ENCODE peak calls at places on chromosomes 3 and 15, in eight cellular contexts. D is left ventricle myocardium inferior; P is psoas muscle; Z is small intestine; G is fibroblast of lung; B is CD8-positive, alpha-beta T cell; E is sigmoid colon; C is neuronal stem cell. L is an unnamed sample.

GRCh38 chr15:65583701-65584100 is 27.2 kb downstream of the INTS14 start:
- DNase-seq in P (no peak), D (no peak), E (no peak), G (peak; percentile 29), Z (peak; percentile 30), B (peak; percentile 61), C (peak; percentile 5), L (no peak)

GRCh38 chr3:101085752-101086151 is 92.5 kb upstream of the ABI3BP start:
- DNase-seq in E (no peak), Z (no peak), P (no peak), C (no peak), D (no peak), B (no peak), G (no peak), L (no peak)

GRCh38 chr15:80434926-80435720 is 30.9 kb downstream of the ARNT2 start:
- DNase-seq in D (no peak), B (no peak), P (no peak), Z (no peak), C (no peak), G (no peak), E (peak; percentile 40), L (no peak)

GRCh38 chr3:24475945-24476344 is 18.7 kb downstream of the THRB start:
- DNase-seq in Z (peak; percentile 16), E (no peak), P (no peak), C (no peak), D (no peak), G (no peak), B (no peak), L (no peak)

GRCh38 chr3:38627956-38628355 is 21.5 kb downstream of the SCN5A start:
- DNase-seq in E (no peak), G (no peak), C (peak; percentile 41), P (no peak), B (no peak), Z (no peak), D (no peak), L (no peak)

GRCh38 chr15:71279757-71280141 is 164.5 kb downstream of the THSD4 start:
- DNase-seq in B (no peak), G (no peak), Z (peak; percentile 87), C (no peak), D (no peak), E (no peak), P (no peak), L (no peak)

GRCh38 chr3:229262-229661 is 32.7 kb downstream of the CHL1 start:
- DNase-seq in P (no peak), B (no peak), E (no peak), C (no peak), G (no peak), Z (no peak), D (no peak), L (no peak)

GRCh38 chr3:182636646-182637045 is 156.7 kb upstream of the ATP11B start:
- DNase-seq in Z (no peak), D (no peak), E (no peak), G (no peak), B (no peak), P (no peak), C (no peak), L (no peak)

GRCh38 chr3:25820816-25821486 is 31.1 kb downstream of the OXSM start:
- DNase-seq in D (no peak), B (no peak), P (no peak), E (no peak), G (no peak), Z (no peak), C (no peak), L (no peak)

GRCh38 chr15:55796321-55796965 is 53.5 kb upstream of the PRTG start:
- DNase-seq in Z (no peak), C (no peak), D (no peak), G (no peak), P (no peak), E (no peak), B (no peak), L (no peak)

GRCh38 chr3:62823461-62824050 is 51.7 kb downstream of the CADPS start:
- DNase-seq in G (no peak), D (no peak), P (no peak), E (no peak), Z (no peak), B (no peak), C (no peak), L (no peak)

GRCh38 chr3:151395806-151396205 is 11.3 kb upstream of the P2RY12 start:
- DNase-seq in B (no peak), G (peak; percentile 60), D (no peak), C (no peak), Z (no peak), P (no peak), E (no peak), L (no peak)

GRCh38 chr3:16357191-16357590 is 92.2 kb downstream of the OXNAD1 start:
- DNase-seq in D (no peak), P (no peak), E (no peak), B (no peak), Z (no peak), C (no peak), G (peak; percentile 28), L (no peak)

GRCh38 chr15:29917600-29918597 is 95.6 kb upstream of the TJP1 start:
- DNase-seq in C (no peak), E (no peak), D (no peak), G (peak; percentile 90), B (no peak), P (no peak), Z (no peak), L (no peak)

GRCh38 chr15:58931985-58932384 is 1.5 kb downstream of the SLTM start:
- DNase-seq in C (no peak), B (no peak), Z (peak; percentile 76), P (no peak), D (no peak), E (no peak), G (peak; percentile 81), L (no peak)

GRCh38 chr3:27387625-27388024 is 18.4 kb upstream of the NEK10 start:
- DNase-seq in C (no peak), B (no peak), E (peak; percentile 71), P (no peak), Z (no peak), D (no peak), G (peak; percentile 35), L (no peak)

GRCh38 chr3:168511428-168512014 is 415.8 kb upstream of the GOLIM4 start:
- DNase-seq in Z (peak; percentile 8), E (no peak), G (peak; percentile 48), C (no peak), D (no peak), B (no peak), P (no peak), L (no peak)

GRCh38 chr3:46100812-46101211 is 73.5 kb upstream of the XCR1 start:
- DNase-seq in P (no peak), Z (no peak), G (no peak), B (no peak), D (no peak), C (no peak), E (no peak), L (no peak)

GRCh38 chr3:194449913-194450312 is 36.9 kb downstream of the ATP13A3 start:
- DNase-seq in D (no peak), C (no peak), P (no peak), E (no peak), B (no peak), Z (no peak), G (no peak), L (no peak)

GRCh38 chr3:129481783-129482332 is 41.8 kb downstream of the IFT122 start:
- DNase-seq in P (peak; percentile 63), B (peak; percentile 29), E (peak; percentile 82), C (no peak), D (peak; percentile 50), G (peak; percentile 38), Z (no peak), L (peak; percentile 55)

GRCh38 chr15:34799825-34800168 is 4.4 kb upstream of the ACTC1 start:
- DNase-seq in G (no peak), P (no peak), C (no peak), E (no peak), D (no peak), B (no peak), Z (no peak), L (no peak)

GRCh38 chr15:90565866-90566265 is 36.1 kb downstream of the CRTC3 start:
- DNase-seq in Z (no peak), P (no peak), B (no peak), E (no peak), G (no peak), C (no peak), D (no peak), L (no peak)
- H3K4me1 ChIP-seq in Z (peaks cover 8% of the 10 kb centered on the region), P (peaks cover 13% of the 10 kb centered on the region), B (peaks cover 96% of the 10 kb centered on the region), E (peaks cover 44% of the 10 kb centered on the region), G (peaks cover 6% of the 10 kb centered on the region), C (peaks cover 4% of the 10 kb centered on the region), D (peaks cover 87% of the 10 kb centered on the region), L (peaks cover 77% of the 10 kb centered on the region)

GRCh38 chr3:6264036-6264435 is 596.9 kb upstream of the GRM7 start:
- DNase-seq in B (no peak), E (no peak), P (no peak), G (no peak), Z (no peak), D (no peak), C (no peak), L (no peak)

GRCh38 chr3:6266135-6266534 is 594.8 kb upstream of the GRM7 start:
- DNase-seq in P (no peak), Z (no peak), E (no peak), C (no peak), G (no peak), B (no peak), D (no peak), L (no peak)

GRCh38 chr3:6264906-6265305 is 596.0 kb upstream of the GRM7 start:
- DNase-seq in Z (no peak), G (no peak), B (no peak), E (no peak), C (no peak), P (no peak), D (no peak), L (no peak)

GRCh38 chr3:6260551-6261191 is 600.2 kb upstream of the GRM7 start:
- DNase-seq in D (no peak), E (no peak), Z (no peak), B (no peak), C (no peak), P (no peak), G (no peak), L (no peak)

GRCh38 chr3:6262035-6262434 is 598.9 kb upstream of the GRM7 start:
- DNase-seq in C (no peak), D (no peak), Z (no peak), G (no peak), B (no peak), P (no peak), E (no peak), L (no peak)
- H3K9me3 ChIP-seq in C (no peaks in the 10 kb centered on the region), D (no peaks in the 10 kb centered on the region), Z (no peaks in the 10 kb centered on the region), G (no peaks in the 10 kb centered on the region), B (no peaks in the 10 kb centered on the region), P (no peaks in the 10 kb centered on the region), E (no peaks in the 10 kb centered on the region), L (no peaks in the 10 kb centered on the region)

GRCh38 chr15:51624022-51624421 is 1.5 kb upstream of the DMXL2 start:
- DNase-seq in D (no peak), E (no peak), Z (no peak), B (no peak), G (no peak), P (no peak), C (no peak), L (no peak)
- H3K27ac ChIP-seq in D (no peak overlapping the region), E (peak overlapping the region; percentile 84), Z (no peak overlapping the region), B (no peak overlapping the region), G (no peak overlapping the region), P (no peak overlapping the region), C (no peak overlapping the region), L (no peak overlapping the region)

DNA sequence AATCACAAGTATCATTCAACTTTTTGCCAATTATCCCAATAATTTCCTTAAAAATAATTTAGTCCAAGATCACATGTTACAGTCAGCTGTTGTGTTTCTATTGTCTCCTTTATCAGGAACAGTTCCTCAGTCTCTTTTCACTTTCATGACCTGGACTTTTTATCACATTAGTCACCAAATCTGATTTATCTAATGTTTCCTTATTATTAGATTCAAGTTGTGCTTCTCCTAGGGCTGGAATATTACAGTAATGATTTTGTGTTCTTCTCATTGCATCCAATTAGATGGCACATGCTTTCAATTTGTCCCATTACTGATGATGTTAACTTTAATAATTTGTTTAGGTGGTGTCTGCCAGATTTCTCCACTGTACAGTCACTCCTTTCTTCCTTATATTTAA is 66.3 kb upstream of the DCBLD2 start:
- DNase-seq in B (no peak), C (no peak), D (no peak), E (no peak), G (no peak), Z (no peak), P (no peak), L (no peak)
- H3K4me1 ChIP-seq in B (no peaks in the 10 kb centered on the region), C (no peaks in the 10 kb centered on the region), D (no peaks in the 10 kb centered on the region), E (no peaks in the 10 kb centered on the region), G (peaks cover 19% of the 10 kb centered on the region), Z (no peaks in the 10 kb centered on the region), P (no peaks in the 10 kb centered on the region), L (no peaks in the 10 kb centered on the region)

L was measured in heart left ventricle.